ENCODE peak calls at places on chromosome 18, in nine cellular contexts. O is stimulated activated CD8-positive, alpha-beta memory T cell treated with anti-CD3 and anti-CD28 coated beads, Interleukin-15, amount 100 ng/mL, for 24 hours; R is activated T-cell treated with anti-CD3 and anti-CD28 coated beads for 1 hour; G is brain pericyte; S is H54; Q is tibial artery; A is lower lobe of right lung; K is OCI-LY7; F is right atrium auricular region. B is an unnamed sample.

GRCh38 chr18:76005632-76006031 is 489.4 kb downstream of the ZNF516 start:
- DNase-seq in O (no peak), R (no peak), G (no peak), S (no peak), Q (no peak), A (no peak), K (no peak), F (no peak), B (no peak)

GRCh38 chr18:76454429-76454828 is 40.6 kb downstream of the ZNF516 start:
- DNase-seq in O (no peak), R (no peak), G (no peak), S (no peak), Q (no peak), A (no peak), K (no peak), F (no peak), B (no peak)

GRCh38 chr18:63105636-63106316 is 213.8 kb downstream of the BCL2 start:
- DNase-seq in O (no peak), R (no peak), G (no peak), S (no peak), Q (no peak), A (no peak), K (no peak), F (no peak), B (no peak)

GRCh38 chr18:31736630-31737029 is 24.1 kb downstream of the SLC25A52 start:
- DNase-seq in O (no peak), R (no peak), G (no peak), S (no peak), Q (no peak), A (no peak), K (peak), F (no peak), B (no peak)

GRCh38 chr18:40063488-40063887 is 1891.5 kb upstream of the PIK3C3 start:
- DNase-seq in O (no peak), R (no peak), G (no peak), S (no peak), Q (no peak), A (no peak), K (no peak), F (no peak), B (no peak)

GRCh38 chr18:38047820-38048219 is 482.2 kb upstream of the CELF4 start:
- DNase-seq in O (no peak), R (no peak), G (no peak), S (no peak), Q (no peak), A (no peak), K (no peak), F (no peak), B (no peak)

GRCh38 chr18:79770501-79770815 is 27.3 kb upstream of the KCNG2 start:
- DNase-seq in O (no peak), R (no peak), G (no peak), S (no peak), Q (no peak), A (no peak), K (no peak), F (no peak), B (no peak)

GRCh38 chr18:11154369-11154982 is 5.1 kb upstream of the PIEZO2 start:
- DNase-seq in O (no peak), R (no peak), G (no peak), S (peak), Q (no peak), A (no peak), K (peak), F (no peak), B (peak)

GRCh38 chr18:14944838-14945237 is 196.9 kb downstream of the ANKRD30B start:
- DNase-seq in O (no peak), R (no peak), G (no peak), S (no peak), Q (no peak), A (no peak), K (no peak), F (no peak), B (no peak)

GRCh38 chr18:59718108-59719057 is 21.2 kb upstream of the CCBE1 start:
- DNase-seq in O (no peak), R (no peak), G (no peak), S (peak), Q (no peak), A (no peak), K (no peak), F (no peak), B (peak)

GRCh38 chr18:57440331-57441101 is 5.3 kb downstream of the ONECUT2 start:
- DNase-seq in O (no peak), R (no peak), G (no peak), S (no peak), Q (no peak), A (no peak), K (no peak), F (no peak), B (no peak)

GRCh38 chr18:49274188-49274714 is 186.2 kb downstream of the DYM start:
- DNase-seq in O (no peak), R (no peak), G (no peak), S (no peak), Q (no peak), A (no peak), K (no peak), F (no peak), B (no peak)

GRCh38 chr18:61308009-61308408 is 25.2 kb upstream of the CDH20 start:
- DNase-seq in O (no peak), R (no peak), G (no peak), S (no peak), Q (no peak), A (no peak), K (no peak), F (no peak), B (no peak)

GRCh38 chr18:10726198-10727068 is 200.6 kb downstream of the NAPG start:
- DNase-seq in O (no peak), R (no peak), G (no peak), S (no peak), Q (no peak), A (no peak), K (no peak), F (no peak), B (no peak)

GRCh38 chr18:48799724-48800315 is 150.9 kb downstream of the SMAD7 start:
- DNase-seq in O (no peak), R (no peak), G (no peak), S (no peak), Q (peak), A (no peak), K (no peak), F (peak), B (no peak)

GRCh38 chr18:55321268-55322175 is 266.5 kb downstream of the TCF4 start:
- DNase-seq in O (no peak), R (peak), G (peak), S (no peak), Q (peak), A (peak), K (peak), F (peak), B (peak)

GRCh38 chr18:12310762-12311161 is 2.7 kb downstream of the TUBB6 start:
- DNase-seq in O (no peak), R (no peak), G (no peak), S (no peak), Q (no peak), A (no peak), K (no peak), F (peak), B (no peak)

GRCh38 chr18:11780042-11780441 is 71.2 kb upstream of the CHMP1B start:
- DNase-seq in O (no peak), R (no peak), G (no peak), S (no peak), Q (no peak), A (no peak), K (no peak), F (no peak), B (no peak)

GRCh38 chr18:69557246-69557781 is 156.6 kb downstream of the DOK6 start:
- DNase-seq in O (no peak), R (no peak), G (no peak), S (no peak), Q (no peak), A (no peak), K (no peak), F (no peak), B (no peak)

GRCh38 chr18:23712445-23712844 is 23.2 kb downstream of the LAMA3 start:
- DNase-seq in O (no peak), R (no peak), G (no peak), S (no peak), Q (no peak), A (no peak), K (no peak), F (no peak), B (no peak)

GRCh38 chr18:6994719-6995430 is 122.7 kb downstream of the LAMA1 start:
- DNase-seq in O (no peak), R (no peak), G (no peak), S (peak), Q (no peak), A (no peak), K (no peak), F (no peak), B (no peak)

GRCh38 chr18:6960656-6961055 is 156.9 kb downstream of the LAMA1 start:
- DNase-seq in O (no peak), R (no peak), G (no peak), S (peak), Q (no peak), A (no peak), K (no peak), F (no peak), B (no peak)

GRCh38 chr18:5628512-5629255 is 84.9 kb upstream of the EPB41L3 start:
- DNase-seq in O (no peak), R (no peak), G (no peak), S (no peak), Q (peak), A (peak), K (no peak), F (peak), B (peak)

B was measured in endothelial cell of umbilical vein.